ENCODE peak calls at places on chromosome 1, in five cellular contexts. E is ascending aorta; S is stimulated activated CD8-positive, alpha-beta memory T cell treated with anti-CD3 and anti-CD28 coated beads, Interleukin-15, amount 100 ng/mL, for 1 hour; U is mesothelial cell of epicardium; F is activated naive CD4-positive, alpha-beta T cell. B is an unnamed sample.

GRCh38 chr1:2544093-2544874 is 11.9 kb upstream of the TNFRSF14 start:
- DNase-seq in E (no peak), S (no peak), U (no peak), F (no peak), B (no peak)

GRCh38 chr1:165397945-165398344 is 41.4 kb upstream of the LMX1A start:
- DNase-seq in S (no peak), E (peak; percentile 70), U (no peak), F (no peak), B (no peak)

GRCh38 chr1:211648336-211648735 is 27.1 kb downstream of the NEK2 start:
- DNase-seq in U (no peak), S (no peak), E (no peak), F (no peak), B (no peak)

GRCh38 chr1:161887724-161888287 is 121.7 kb downstream of the ATF6 start:
- DNase-seq in S (no peak), F (no peak), U (no peak), E (no peak), B (no peak)

GRCh38 chr1:39107891-39108290 is 81.7 kb downstream of the NDUFS5 start:
- DNase-seq in U (no peak), E (no peak), S (no peak), F (no peak), B (no peak)

GRCh38 chr1:161013591-161014513 is 7.1 kb downstream of the F11R start:
- DNase-seq in F (peak; percentile 9), U (peak; percentile 62), S (peak; percentile 27), E (peak; percentile 89), B (peak; percentile 98)

GRCh38 chr1:233406994-233407631 is 79.6 kb downstream of the MAP3K21 start:
- DNase-seq in S (no peak), U (no peak), E (no peak), F (no peak), B (no peak)

GRCh38 chr1:1628656-1629429 is 3.1 kb upstream of the MMP23B start:
- DNase-seq in F (no peak), U (no peak), E (no peak), S (no peak), B (no peak)

GRCh38 chr1:64895500-64895899 is 70.8 kb downstream of the JAK1 start:
- DNase-seq in E (no peak), F (no peak), S (no peak), U (no peak), B (peak; percentile 80)

GRCh38 chr1:234975122-234975940 is 153.3 kb downstream of the TOMM20 start:
- DNase-seq in E (peak; percentile 62), U (no peak), S (no peak), F (no peak), B (no peak)

GRCh38 chr1:83113686-83114085 is 885.2 kb downstream of the TTLL7 start:
- DNase-seq in E (no peak), F (no peak), S (no peak), U (no peak), B (no peak)

GRCh38 chr1:223695941-223696340 is 16.4 kb upstream of the CAPN2 start:
- DNase-seq in E (peak; percentile 3), U (no peak), S (no peak), F (no peak), B (no peak)